ENCODE peak calls at places on chromosomes 12 and 14, in five cellular contexts. S is BJ; Q is GM23338; G is Jurkat, Clone E6-1; F is C1 segment of cervical spinal cord. O is an unnamed sample.

GRCh38 chr12:55072093-55072492 is 52.3 kb downstream of the NEUROD4 start:
- DNase-seq in S (no peak), Q (peak), G (peak), F (peak), O (peak)

GRCh38 chr12:10722502-10722904 is 620 bp downstream of the YBX3 start:
- DNase-seq in S (no peak), Q (no peak), G (peak), F (peak), O (peak)

GRCh38 chr14:89516173-89516572 is 99.1 kb upstream of the FOXN3 start:
- DNase-seq in S (no peak), Q (no peak), G (no peak), F (no peak), O (no peak)

GRCh38 chr14:55438066-55438683 is 2.2 kb downstream of the TBPL2 start:
- DNase-seq in S (no peak), Q (peak), G (peak), F (no peak), O (peak)

GRCh38 chr14:52031781-52032180 is 37.1 kb downstream of the NID2 start:
- DNase-seq in S (no peak), Q (no peak), G (no peak), F (no peak), O (no peak)

GRCh38 chr12:83823386-83824045 is 1089.1 kb downstream of the SLC6A15 start:
- DNase-seq in S (no peak), Q (peak), G (peak), F (peak), O (no peak)

GRCh38 chr14:54815016-54815415 is 87.6 kb downstream of the GCH1 start:
- DNase-seq in S (no peak), Q (no peak), G (no peak), F (no peak), O (no peak)

GRCh38 chr12:42705863-42706262 is 116.3 kb upstream of the PRICKLE1 start:
- DNase-seq in S (peak), Q (no peak), G (no peak), F (peak), O (no peak)

GRCh38 chr14:24662753-24663152 is 28.8 kb upstream of the GZMB start:
- DNase-seq in S (no peak), Q (peak), G (peak), F (no peak), O (peak)

GRCh38 chr12:25020621-25021243 is 71.8 kb upstream of the BCAT1 start:
- DNase-seq in S (no peak), Q (no peak), G (no peak), F (no peak), O (no peak)

GRCh38 chr14:94367896-94368590 is 20.4 kb downstream of the SERPINA1 start:
- DNase-seq in S (no peak), Q (no peak), G (no peak), F (no peak), O (no peak)

GRCh38 chr12:113184098-113184899 is 979 bp downstream of the DDX54 start:
- DNase-seq in S (no peak), Q (peak), G (no peak), F (no peak), O (no peak)

GRCh38 chr14:34223302-34224150 is 238.5 kb downstream of the SPTSSA start:
- DNase-seq in S (no peak), Q (peak), G (no peak), F (no peak), O (no peak)

GRCh38 chr14:99079061-99079727 is 192.8 kb downstream of the BCL11B start:
- DNase-seq in S (no peak), Q (no peak), G (no peak), F (no peak), O (no peak)

GRCh38 chr12:67025543-67026114 is 243.5 kb upstream of the CAND1 start:
- DNase-seq in S (no peak), Q (peak), G (peak), F (no peak), O (peak)

GRCh38 chr14:24238527-24239037 is 3.8 kb downstream of the TINF2 start:
- DNase-seq in S (no peak), Q (no peak), G (no peak), F (no peak), O (no peak)

GRCh38 chr12:55636116-55636655 is 506 bp upstream of the OR10P1 start:
- DNase-seq in S (no peak), Q (no peak), G (no peak), F (no peak), O (no peak)

GRCh38 chr14:101103321-101103901 is 199.9 kb upstream of the RTL1 start:
- DNase-seq in S (no peak), Q (no peak), G (no peak), F (no peak), O (no peak)

GRCh38 chr12:57529831-57530230 is 7.2 kb downstream of the MBD6 start:
- DNase-seq in S (no peak), Q (no peak), G (no peak), F (no peak), O (no peak)

GRCh38 chr14:101823081-101823480 is 61.6 kb downstream of the PPP2R5C start:
- DNase-seq in S (no peak), Q (no peak), G (no peak), F (no peak), O (no peak)

GRCh38 chr14:31070431-31070830 is 44.3 kb upstream of the STRN3 start:
- DNase-seq in S (peak), Q (no peak), G (no peak), F (no peak), O (no peak)

GRCh38 chr12:29640589-29641345 is 143.0 kb downstream of the TMTC1 start:
- DNase-seq in S (no peak), Q (peak), G (no peak), F (no peak), O (no peak)

GRCh38 chr12:89080797-89081470 is 271.4 kb downstream of the DUSP6 start:
- DNase-seq in S (no peak), Q (no peak), G (no peak), F (no peak), O (no peak)

GRCh38 chr12:103801709-103802585 is 39.1 kb downstream of the NT5DC3 start:
- DNase-seq in S (no peak), Q (no peak), G (no peak), F (peak), O (no peak)

O was measured in DND-41.